ENCODE peak calls at places on chromosome 1, in ten cellular contexts. J is pancreas, E is kidney tubule cell, U is M059J, I is AG04450, O is amygdala, S is IMR-90, W is NCI-H1092, C is NT2/D1, P is LHCN-M2. V is an unnamed sample.

GRCh38 chr1:218339267-218339831 is 5.8 kb upstream of the TGFB2 start:
- DNase-seq in J (no peak), E (peak; percentile 47), U (peak; percentile 50), I (no peak), O (no peak), S (peak; percentile 62), W (no peak), C (no peak), P (peak; percentile 44), V (no peak)

GRCh38 chr1:11691302-11691914 is at the start of gene DRAXIN:
- DNase-seq in J (no peak), E (no peak), U (no peak), I (no peak), O (no peak), S (no peak), W (peak; percentile 23), C (no peak), P (no peak), V (peak; percentile 42)

GRCh38 chr1:172533511-172534116 is 664 bp downstream of the SUCO start:
- DNase-seq in J (no peak), E (peak; percentile 31), U (peak; percentile 57), I (no peak), O (no peak), S (peak; percentile 36), W (peak; percentile 38), C (peak; percentile 32), P (peak; percentile 31), V (no peak)

GRCh38 chr1:192445849-192446489 is 129.2 kb downstream of the RGS21 start:
- DNase-seq in J (no peak), E (peak; percentile 50), U (peak; percentile 39), I (peak; percentile 29), O (no peak), S (peak; percentile 60), W (no peak), C (peak; percentile 47), P (peak; percentile 58), V (peak; percentile 13)

GRCh38 chr1:223033658-223034057 is 109.4 kb downstream of the TLR5 start:
- DNase-seq in J (no peak), E (no peak), U (no peak), I (no peak), O (no peak), S (no peak), W (no peak), C (no peak), P (no peak), V (no peak)

GRCh38 chr1:46310321-46310720 is 6.8 kb downstream of the UQCRH start:
- DNase-seq in J (no peak), E (no peak), U (no peak), I (no peak), O (no peak), S (no peak), W (no peak), C (no peak), P (no peak), V (no peak)

GRCh38 chr1:157968951-157969350 is 24.5 kb upstream of the KIRREL1 start:
- DNase-seq in J (no peak), E (peak; percentile 89), U (peak; percentile 90), I (peak; percentile 77), O (no peak), S (peak; percentile 95), W (no peak), C (no peak), P (peak; percentile 90), V (no peak)

GRCh38 chr1:29460211-29460610 is 223.9 kb downstream of the PTPRU start:
- DNase-seq in J (no peak), E (no peak), U (no peak), I (no peak), O (no peak), S (no peak), W (no peak), C (no peak), P (no peak), V (no peak)

GRCh38 chr1:25858494-25858893 is 763 bp downstream of the AUNIP start:
- DNase-seq in J (no peak), E (no peak), U (no peak), I (no peak), O (no peak), S (no peak), W (no peak), C (no peak), P (no peak), V (no peak)

GRCh38 chr1:211925016-211925415 is 94.5 kb upstream of the LPGAT1 start:
- DNase-seq in J (no peak), E (no peak), U (no peak), I (no peak), O (no peak), S (no peak), W (peak; percentile 51), C (no peak), P (peak; percentile 70), V (peak; percentile 71)

GRCh38 chr1:59674605-59675004 is 140.1 kb upstream of the HOOK1 start:
- DNase-seq in J (no peak), E (no peak), U (no peak), I (no peak), O (no peak), S (peak; percentile 24), W (no peak), C (no peak), P (no peak), V (no peak)